ENCODE peak calls at places on chromosome X, in seven cellular contexts. D is Karpas-422, Z is fibroblast of lung, A is mesenchymal stem cell, E is IMR-90, X is colonic mucosa, W is astrocyte. F is an unnamed sample. For H3K9me3, the result is how much of the 10 kb centered on the place peaks cover.

GRCh38 chrX:30900227-30900626 is 11.2 kb upstream of the TAB3 start:
- DNase-seq in D (no peak), X (no peak), E (no peak), W (peak), Z (no peak), A (no peak), F (no peak)

GRCh38 chrX:48793935-48794334 is 7.5 kb downstream of the GATA1 start:
- DNase-seq in W (no peak), Z (no peak), E (no peak), A (no peak), D (no peak), X (no peak), F (no peak)

GRCh38 chrX:139972113-139972512 is 6.8 kb upstream of the CXorf66 start:
- DNase-seq in W (no peak), E (no peak), Z (no peak), D (no peak), X (no peak), A (no peak), F (no peak)

GRCh38 chrX:153593811-153594500 is 5.0 kb downstream of the CCNQ start:
- DNase-seq in W (no peak), A (no peak), X (no peak), D (no peak), E (no peak), Z (no peak), F (no peak)

GRCh38 chrX:68193234-68193633 is 240.1 kb downstream of the OPHN1 start:
- DNase-seq in W (no peak), X (no peak), Z (no peak), A (no peak), D (no peak), E (no peak), F (no peak)

GRCh38 chrX:37666516-37666915 is 19.1 kb upstream of the XK start:
- DNase-seq in Z (peak), X (no peak), E (no peak), A (no peak), W (peak), D (no peak), F (no peak)

GRCh38 chrX:78923198-78924015 is 21.8 kb upstream of the P2RY10 start:
- DNase-seq in E (no peak), X (no peak), D (no peak), W (no peak), A (no peak), Z (no peak), F (peak)

GRCh38 chrX:69153060-69153730 is 12.1 kb downstream of the PJA1 start:
- DNase-seq in X (peak), W (no peak), E (peak), A (peak), Z (peak), D (no peak), F (no peak)

GRCh38 chrX:10938371-10938982 is 172.7 kb upstream of the HCCS start:
- DNase-seq in W (no peak), E (peak), X (no peak), D (no peak), Z (peak), A (peak), F (no peak)

GRCh38 chrX:8731579-8732395 is at the start of gene ANOS1:
- DNase-seq in E (no peak), D (no peak), A (peak), X (no peak), Z (peak), W (peak), F (peak)

GRCh38 chrX:139739138-139739537 is 31.2 kb upstream of the MCF2 start:
- DNase-seq in D (no peak), W (peak), A (peak), X (no peak), E (peak), Z (peak), F (peak)

GRCh38 chrX:46647251-46647650 is 73.7 kb downstream of the CHST7 start:
- DNase-seq in W (no peak), X (no peak), E (no peak), D (no peak), A (no peak), Z (no peak), F (no peak)

GRCh38 chrX:36974896-36975295 is 33.3 kb upstream of the FAM47C start:
- DNase-seq in X (no peak), Z (no peak), D (no peak), E (no peak), A (no peak), W (no peak), F (no peak)

GRCh38 chrX:135556055-135556454 is 35.6 kb downstream of the INTS6L start:
- DNase-seq in E (no peak), X (no peak), D (peak), Z (no peak), W (no peak), A (no peak), F (no peak)

GRCh38 chrX:74270393-74270792 is 33.6 kb upstream of the ZCCHC13 start:
- DNase-seq in Z (no peak), A (no peak), W (no peak), D (no peak), E (no peak), X (no peak), F (no peak)

GRCh38 chrX:117854806-117855205 is 261.8 kb downstream of the KLHL13 start:
- DNase-seq in D (no peak), A (no peak), W (no peak), X (no peak), E (no peak), Z (no peak), F (no peak)

GRCh38 chrX:113644426-113644825 is 803.8 kb upstream of the AMOT start:
- DNase-seq in W (peak), E (no peak), Z (no peak), A (peak), D (no peak), X (no peak), F (no peak)

GRCh38 chrX:11269996-11270395 is 23.2 kb upstream of the AMELX start:
- DNase-seq in Z (no peak), W (no peak), X (no peak), A (no peak), E (no peak), D (no peak), F (no peak)

DNA sequence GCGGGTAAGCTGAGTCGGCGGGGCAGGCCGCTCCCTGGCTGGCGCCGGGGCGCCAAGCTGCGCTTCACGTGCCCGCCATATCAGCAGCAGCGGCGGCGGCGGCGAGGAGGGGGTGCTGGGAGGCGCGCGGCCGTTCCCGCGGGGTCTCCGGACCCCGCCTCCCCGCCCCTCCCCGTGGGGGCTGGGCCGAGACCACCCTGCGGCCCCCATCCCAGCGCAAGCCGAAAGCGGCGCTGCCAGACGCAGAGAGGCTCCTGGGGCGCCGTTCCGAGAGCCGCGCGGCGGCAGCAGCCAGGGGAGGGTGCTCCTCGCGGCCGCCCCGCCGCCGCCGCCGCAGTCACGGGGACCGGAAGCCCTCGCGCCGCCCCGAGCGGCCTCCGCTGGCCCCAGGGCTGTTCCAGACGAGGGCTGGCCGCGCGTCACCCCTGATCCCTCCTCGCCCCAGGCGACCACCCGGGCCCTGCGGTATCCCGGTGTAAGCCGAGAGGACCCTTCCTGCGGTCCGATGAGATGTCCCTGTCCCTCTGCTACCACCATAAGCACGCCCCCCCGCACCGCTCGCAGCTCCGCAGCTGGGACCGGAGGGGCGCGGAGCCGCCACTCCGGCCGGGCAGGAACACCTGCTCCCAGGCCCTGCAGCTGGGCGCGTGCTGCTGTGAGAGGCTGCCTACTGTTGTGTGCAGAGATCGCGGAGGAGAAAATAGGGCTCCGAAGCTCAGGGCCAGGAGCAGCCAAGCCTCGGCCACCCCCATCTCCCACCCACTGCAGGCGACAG is 7.4 kb upstream of the BCOR start:
- DNase-seq in X (no peak), Z (no peak), D (peak), E (no peak), A (peak), W (no peak), F (peak)
- H3K9me3 ChIP-seq in X (under half), Z (under half), D (under half), E (under half), A (under half), W (under half), F (under half)

GRCh38 chrX:130091976-130092522 is 18.2 kb downstream of the ELF4 start:
- DNase-seq in X (peak), W (no peak), A (no peak), E (no peak), Z (no peak), D (peak), F (peak)
- H3K9ac ChIP-seq in X (peak), W (no peak), A (no peak), E (no peak), Z (no peak), D (peak), F (peak)

DNA sequence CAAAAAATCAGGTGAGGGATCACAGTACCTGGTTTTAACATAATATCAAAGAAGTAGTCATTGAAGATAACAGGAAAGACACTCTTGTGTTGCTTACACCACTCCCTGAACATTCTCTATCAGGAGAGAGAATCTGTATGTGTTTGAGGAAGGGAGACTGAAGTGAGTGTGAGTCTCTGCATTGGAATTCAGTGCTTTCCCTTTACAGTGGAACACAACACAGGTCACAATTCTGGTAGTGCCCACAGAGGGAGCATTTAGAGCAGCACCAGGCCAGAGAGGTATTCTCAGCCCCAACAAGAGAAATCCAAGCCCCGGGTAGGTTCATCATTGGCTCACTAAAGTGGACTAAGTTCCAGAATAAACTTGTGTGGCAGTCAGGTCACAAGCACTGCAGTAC is 64.7 kb upstream of the UBQLN2 start:
- DNase-seq in W (no peak), D (no peak), X (no peak), E (no peak), A (no peak), Z (no peak), F (no peak)
- H3K9me3 ChIP-seq in W (under half), D (under half), X (under half), E (under half), A (under half), Z (under half), F (under half)

DNA sequence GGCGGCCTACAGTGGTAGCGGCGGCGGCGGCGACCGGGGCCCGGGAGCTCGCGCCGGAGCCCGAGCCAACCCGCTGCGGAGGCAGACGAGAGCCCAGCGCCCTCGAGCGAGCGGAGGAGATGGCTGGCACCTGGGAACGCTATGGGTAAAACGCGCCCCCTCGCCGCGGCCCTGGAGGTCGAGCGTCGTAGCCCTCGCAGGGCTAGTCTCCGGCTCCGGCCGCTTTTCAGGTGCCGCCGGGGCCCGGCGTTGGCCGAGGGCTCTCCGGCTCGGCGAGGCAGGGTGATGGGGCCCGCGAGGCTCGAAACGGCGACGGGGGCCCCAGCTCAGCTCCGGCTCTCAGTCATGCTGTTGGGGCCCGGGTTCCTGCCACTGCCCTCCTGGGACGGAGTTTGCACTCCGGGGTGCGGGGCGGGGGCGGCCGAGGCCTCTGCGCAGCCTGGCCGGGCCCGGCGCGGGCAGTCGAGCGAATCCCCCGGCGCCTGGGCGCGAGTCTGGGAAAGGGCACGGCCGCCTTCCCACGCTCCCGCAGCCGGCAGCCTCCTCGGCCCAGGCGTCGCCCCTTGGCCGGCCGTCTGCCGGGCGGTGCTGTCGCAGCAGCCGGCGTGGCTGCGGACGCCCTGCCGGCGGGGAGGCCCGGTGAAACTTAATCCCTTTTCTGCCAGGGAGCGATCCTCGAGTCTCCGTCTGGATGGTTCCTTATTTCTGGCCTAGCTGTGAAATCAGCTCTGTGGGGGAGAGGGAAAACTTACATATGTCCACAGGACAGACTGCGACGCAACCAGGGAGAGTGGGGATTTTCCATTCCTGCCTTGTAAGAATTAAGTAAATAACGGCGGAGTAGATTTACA is 845 bp downstream of the MID2 start:
- DNase-seq in Z (peak), A (peak), X (peak), W (peak), E (peak), D (peak), F (peak)
- H3K9ac ChIP-seq in Z (peak), A (peak), X (peak), W (peak), E (no peak), D (peak), F (peak)

GRCh38 chrX:82058728-82059127 is 856.8 kb downstream of the SH3BGRL start:
- DNase-seq in X (no peak), W (no peak), A (no peak), E (no peak), Z (no peak), D (no peak), F (no peak)
- H3K9me3 ChIP-seq in X (under half), W (under half), A (under half), E (under half), Z (under half), D (under half), F (under half)

GRCh38 chrX:12977761-12978204 is 2.9 kb downstream of the TMSB4X start:
- DNase-seq in E (no peak), D (no peak), W (no peak), X (no peak), A (no peak), Z (no peak), F (peak)

GRCh38 chrX:12981880-12982279 is 7.0 kb downstream of the TMSB4X start:
- DNase-seq in Z (no peak), A (no peak), D (no peak), W (no peak), E (no peak), X (no peak), F (no peak)

GRCh38 chrX:12979630-12980015 is 4.7 kb downstream of the TMSB4X start:
- DNase-seq in E (peak), Z (no peak), X (no peak), A (peak), D (no peak), W (no peak), F (no peak)

GRCh38 chrX:12978205-12979010 is 3.5 kb downstream of the TMSB4X start:
- DNase-seq in W (peak), A (peak), D (peak), Z (peak), E (peak), X (peak), F (peak)

DNA sequence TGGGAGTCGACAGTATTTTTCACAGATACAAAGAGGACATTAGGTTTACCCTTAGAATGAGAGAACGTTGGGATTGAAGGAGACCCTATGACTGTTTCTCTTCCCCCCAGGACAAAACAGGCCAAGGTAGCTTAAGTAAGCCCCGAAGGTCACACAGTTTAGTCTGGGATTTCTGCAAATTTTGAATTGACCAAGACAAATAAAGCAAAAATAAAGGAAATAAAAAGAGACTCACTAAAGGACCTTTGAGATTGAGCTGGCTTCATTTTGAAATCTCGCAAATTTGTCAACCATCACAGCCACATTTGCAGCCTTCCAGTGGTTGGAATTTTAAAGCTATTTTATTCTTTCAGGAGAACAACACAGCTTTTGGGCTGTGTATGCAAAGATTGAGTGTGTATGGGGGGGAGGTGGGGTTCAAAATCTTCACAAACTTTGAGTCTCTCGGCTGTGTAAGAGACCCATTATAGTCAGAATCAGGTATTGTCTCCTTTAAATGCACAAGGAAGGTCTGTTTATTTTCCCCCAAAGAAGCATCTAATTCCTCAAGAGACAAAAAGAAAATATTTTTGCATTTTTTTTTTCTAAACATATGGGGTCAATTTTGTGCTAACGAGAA is 4.2 kb downstream of the TMSB4X start:
- DNase-seq in E (no peak), Z (no peak), D (no peak), A (no peak), W (no peak), X (no peak), F (no peak)
- H3K9ac ChIP-seq in E (no peak), Z (no peak), D (peak), A (peak), W (peak), X (peak), F (peak)

GRCh38 chrX:149804102-149804501 is 22.4 kb downstream of the MAGEA9 start:
- DNase-seq in Z (no peak), D (no peak), W (no peak), E (no peak), A (no peak), X (no peak), F (no peak)
- H3K9me3 ChIP-seq in Z (under half), D (under half), W (under half), E (under half), A (under half), X (under half), F (under half)

GRCh38 chrX:19576742-19577141 is 61.4 kb upstream of the MAP3K15 start:
- DNase-seq in W (no peak), D (no peak), A (no peak), X (no peak), Z (no peak), E (no peak), F (no peak)

GRCh38 chrX:19581786-19582185 is 66.5 kb upstream of the MAP3K15 start:
- DNase-seq in D (no peak), E (no peak), W (no peak), Z (no peak), X (no peak), A (peak), F (no peak)

GRCh38 chrX:19578956-19579355 is 63.6 kb upstream of the MAP3K15 start:
- DNase-seq in A (peak), X (no peak), E (no peak), D (no peak), Z (no peak), W (no peak), F (no peak)

GRCh38 chrX:19577181-19577810 is 62.0 kb upstream of the MAP3K15 start:
- DNase-seq in W (no peak), A (no peak), Z (no peak), D (no peak), E (no peak), X (no peak), F (no peak)

GRCh38 chrX:19579485-19579884 is 64.2 kb upstream of the MAP3K15 start:
- DNase-seq in E (peak), X (no peak), Z (no peak), W (peak), D (no peak), A (peak), F (no peak)
- H3K9ac ChIP-seq in E (no peak), X (no peak), Z (no peak), W (no peak), D (no peak), A (no peak), F (no peak)

GRCh38 chrX:119539872-119540271 is 25.3 kb downstream of the STEEP1 start:
- DNase-seq in D (peak), X (no peak), A (no peak), Z (no peak), E (no peak), W (no peak), F (no peak)
- H3K9me3 ChIP-seq in D (under half), X (under half), A (under half), Z (under half), E (under half), W (under half), F (under half)